ENCODE peak calls at places on chromosomes 16 and 17, in five cellular contexts. One of them, this sample, is unnamed.
A peak's percentile ranks its signal among the peaks of the same experiment; 100 is the strongest.

GRCh38 chr17:67994827-67995567 is 1.3 kb downstream of the C17orf58 start:
- DNase-seq in ELR: peak; percentile 86
- DNase-seq in prostate gland: peak; percentile 33
- DNase-seq in activated T-helper 1 cell treated with anti-CD3 and anti-CD28 coated beads, Interleukin-2, amount 50 U/mL, for 16 hours: no peak
- DNase-seq in Daoy: peak; percentile 78
- DNase-seq in this sample: peak; percentile 36

GRCh38 chr16:54589326-54589725 is 302.7 kb upstream of the IRX3 start:
- DNase-seq in ELR: no peak
- DNase-seq in Daoy: no peak
- DNase-seq in activated T-helper 1 cell treated with anti-CD3 and anti-CD28 coated beads, Interleukin-2, amount 50 U/mL, for 16 hours: no peak
- DNase-seq in prostate gland: no peak
- DNase-seq in this sample: no peak

GRCh38 chr16:10314811-10315210 is 71.0 kb upstream of the ATF7IP2 start:
- DNase-seq in activated T-helper 1 cell treated with anti-CD3 and anti-CD28 coated beads, Interleukin-2, amount 50 U/mL, for 16 hours: no peak
- DNase-seq in Daoy: no peak
- DNase-seq in ELR: peak; percentile 10
- DNase-seq in prostate gland: no peak
- DNase-seq in this sample: no peak

GRCh38 chr16:57630931-57631845 is 2.8 kb downstream of the ADGRG1 start:
- DNase-seq in activated T-helper 1 cell treated with anti-CD3 and anti-CD28 coated beads, Interleukin-2, amount 50 U/mL, for 16 hours: no peak
- DNase-seq in ELR: no peak
- DNase-seq in Daoy: no peak
- DNase-seq in prostate gland: no peak
- DNase-seq in this sample: no peak

GRCh38 chr16:69741951-69742904 is 12.5 kb downstream of the NOB1 start:
- DNase-seq in activated T-helper 1 cell treated with anti-CD3 and anti-CD28 coated beads, Interleukin-2, amount 50 U/mL, for 16 hours: no peak
- DNase-seq in Daoy: no peak
- DNase-seq in ELR: peak; percentile 40
- DNase-seq in prostate gland: peak; percentile 78
- DNase-seq in this sample: peak; percentile 99

GRCh38 chr17:82376042-82376730 is 4.6 kb downstream of the UTS2R start:
- DNase-seq in activated T-helper 1 cell treated with anti-CD3 and anti-CD28 coated beads, Interleukin-2, amount 50 U/mL, for 16 hours: no peak
- DNase-seq in prostate gland: no peak
- DNase-seq in Daoy: no peak
- DNase-seq in ELR: no peak
- DNase-seq in this sample: no peak

GRCh38 chr16:89815639-89816348 is 653 bp downstream of the FANCA start:
- DNase-seq in activated T-helper 1 cell treated with anti-CD3 and anti-CD28 coated beads, Interleukin-2, amount 50 U/mL, for 16 hours: no peak
- DNase-seq in ELR: peak; percentile 40
- DNase-seq in Daoy: no peak
- DNase-seq in prostate gland: no peak
- DNase-seq in this sample: no peak

GRCh38 chr17:80224098-80224497 is 3.9 kb downstream of the SLC26A11 start:
- DNase-seq in prostate gland: no peak
- DNase-seq in activated T-helper 1 cell treated with anti-CD3 and anti-CD28 coated beads, Interleukin-2, amount 50 U/mL, for 16 hours: no peak
- DNase-seq in Daoy: no peak
- DNase-seq in ELR: no peak
- DNase-seq in this sample: no peak

GRCh38 chr17:386145-386876 is 33.7 kb upstream of the RPH3AL start:
- DNase-seq in activated T-helper 1 cell treated with anti-CD3 and anti-CD28 coated beads, Interleukin-2, amount 50 U/mL, for 16 hours: peak; percentile 59
- DNase-seq in ELR: peak; percentile 62
- DNase-seq in Daoy: peak; percentile 71
- DNase-seq in prostate gland: peak; percentile 53
- DNase-seq in this sample: peak; percentile 75

GRCh38 chr17:58153046-58153445 is 4.9 kb downstream of the OR4D1 start:
- DNase-seq in Daoy: no peak
- DNase-seq in activated T-helper 1 cell treated with anti-CD3 and anti-CD28 coated beads, Interleukin-2, amount 50 U/mL, for 16 hours: peak; percentile 22
- DNase-seq in ELR: no peak
- DNase-seq in prostate gland: no peak
- DNase-seq in this sample: no peak

GRCh38 chr17:7573324-7574080 is 5.9 kb upstream of the CD68 start:
- DNase-seq in ELR: peak; percentile 93
- DNase-seq in Daoy: peak; percentile 94
- DNase-seq in prostate gland: peak; percentile 89
- DNase-seq in activated T-helper 1 cell treated with anti-CD3 and anti-CD28 coated beads, Interleukin-2, amount 50 U/mL, for 16 hours: peak; percentile 83
- DNase-seq in this sample: peak; percentile 92

GRCh38 chr16:49129935-49130334 is 151.7 kb downstream of the CBLN1 start:
- DNase-seq in Daoy: no peak
- DNase-seq in ELR: no peak
- DNase-seq in prostate gland: no peak
- DNase-seq in activated T-helper 1 cell treated with anti-CD3 and anti-CD28 coated beads, Interleukin-2, amount 50 U/mL, for 16 hours: no peak
- DNase-seq in this sample: peak; percentile 77

GRCh38 chr17:41816637-41817320 is 4.0 kb downstream of the FKBP10 start:
- DNase-seq in prostate gland: no peak
- DNase-seq in ELR: no peak
- DNase-seq in activated T-helper 1 cell treated with anti-CD3 and anti-CD28 coated beads, Interleukin-2, amount 50 U/mL, for 16 hours: no peak
- DNase-seq in Daoy: no peak
- DNase-seq in this sample: no peak

GRCh38 chr17:61454095-61454931 is 2.1 kb downstream of the TBX4 start:
- DNase-seq in ELR: no peak
- DNase-seq in prostate gland: no peak
- DNase-seq in activated T-helper 1 cell treated with anti-CD3 and anti-CD28 coated beads, Interleukin-2, amount 50 U/mL, for 16 hours: no peak
- DNase-seq in Daoy: no peak
- DNase-seq in this sample: no peak

GRCh38 chr16:49491736-49492089 is 118.1 kb downstream of the C16orf78 start:
- DNase-seq in prostate gland: peak; percentile 59
- DNase-seq in Daoy: peak; percentile 13
- DNase-seq in activated T-helper 1 cell treated with anti-CD3 and anti-CD28 coated beads, Interleukin-2, amount 50 U/mL, for 16 hours: no peak
- DNase-seq in ELR: no peak
- DNase-seq in this sample: peak; percentile 83

GRCh38 chr17:34997355-34997862 is 17.1 kb downstream of the LIG3 start:
- DNase-seq in ELR: no peak
- DNase-seq in activated T-helper 1 cell treated with anti-CD3 and anti-CD28 coated beads, Interleukin-2, amount 50 U/mL, for 16 hours: no peak
- DNase-seq in Daoy: no peak
- DNase-seq in prostate gland: peak; percentile 94
- DNase-seq in this sample: peak; percentile 95

GRCh38 chr17:10652984-10653680 is 4.0 kb downstream of the MYH3 start:
- DNase-seq in activated T-helper 1 cell treated with anti-CD3 and anti-CD28 coated beads, Interleukin-2, amount 50 U/mL, for 16 hours: no peak
- DNase-seq in Daoy: peak; percentile 36
- DNase-seq in ELR: no peak
- DNase-seq in prostate gland: no peak
- DNase-seq in this sample: no peak

GRCh38 chr17:14779236-14779635 is 478.4 kb downstream of the HS3ST3B1 start:
- DNase-seq in Daoy: no peak
- DNase-seq in activated T-helper 1 cell treated with anti-CD3 and anti-CD28 coated beads, Interleukin-2, amount 50 U/mL, for 16 hours: no peak
- DNase-seq in ELR: no peak
- DNase-seq in prostate gland: no peak
- DNase-seq in this sample: no peak

GRCh38 chr16:24677388-24677787 is 52.1 kb upstream of the TNRC6A start:
- DNase-seq in Daoy: no peak
- DNase-seq in activated T-helper 1 cell treated with anti-CD3 and anti-CD28 coated beads, Interleukin-2, amount 50 U/mL, for 16 hours: no peak
- DNase-seq in ELR: no peak
- DNase-seq in prostate gland: no peak
- DNase-seq in this sample: no peak

GRCh38 chr16:73068546-73069401 is 20.8 kb upstream of the ZFHX3 start:
- DNase-seq in ELR: peak; percentile 94
- DNase-seq in Daoy: peak; percentile 90
- DNase-seq in activated T-helper 1 cell treated with anti-CD3 and anti-CD28 coated beads, Interleukin-2, amount 50 U/mL, for 16 hours: no peak
- DNase-seq in prostate gland: no peak
- DNase-seq in this sample: peak; percentile 94

GRCh38 chr16:1740234-1740633 is 31.1 kb downstream of the NME3 start:
- DNase-seq in activated T-helper 1 cell treated with anti-CD3 and anti-CD28 coated beads, Interleukin-2, amount 50 U/mL, for 16 hours: no peak
- DNase-seq in prostate gland: no peak
- DNase-seq in Daoy: no peak
- DNase-seq in ELR: no peak
- DNase-seq in this sample: no peak

This sample was measured in thyroid gland.